ENCODE peak calls at places on chromosomes 1 and 21, in six cellular contexts. One of them, this sample, is unnamed.

GRCh38 chr1:32967863-32968571 is 3.4 kb upstream of the RNF19B start:
- DNase-seq in body of pancreas: no peak
- DNase-seq in stimulated activated CD4-positive, alpha-beta T cell treated with anti-CD3 and anti-CD28 coated beads, Interleukin-4, amount 100 ng/mL, for 4 hours: no peak
- DNase-seq in RPMI7951: peak
- DNase-seq in activated CD4-positive, alpha-beta T cell treated with anti-CD3 and anti-CD28 coated beads for 1 hour: no peak
- DNase-seq in NCI-H82: no peak
- DNase-seq in this sample: no peak

GRCh38 chr1:115706774-115707425 is 61.6 kb downstream of the CASQ2 start:
- DNase-seq in stimulated activated CD4-positive, alpha-beta T cell treated with anti-CD3 and anti-CD28 coated beads, Interleukin-4, amount 100 ng/mL, for 4 hours: no peak
- DNase-seq in body of pancreas: no peak
- DNase-seq in activated CD4-positive, alpha-beta T cell treated with anti-CD3 and anti-CD28 coated beads for 1 hour: no peak
- DNase-seq in RPMI7951: peak
- DNase-seq in NCI-H82: peak
- DNase-seq in this sample: peak

GRCh38 chr21:34733866-34734265 is 65.1 kb downstream of the CLIC6 start:
- DNase-seq in body of pancreas: no peak
- DNase-seq in activated CD4-positive, alpha-beta T cell treated with anti-CD3 and anti-CD28 coated beads for 1 hour: no peak
- DNase-seq in NCI-H82: no peak
- DNase-seq in RPMI7951: no peak
- DNase-seq in stimulated activated CD4-positive, alpha-beta T cell treated with anti-CD3 and anti-CD28 coated beads, Interleukin-4, amount 100 ng/mL, for 4 hours: no peak
- DNase-seq in this sample: no peak

GRCh38 chr1:163095223-163095622 is 26.1 kb downstream of the RGS4 start:
- DNase-seq in RPMI7951: no peak
- DNase-seq in activated CD4-positive, alpha-beta T cell treated with anti-CD3 and anti-CD28 coated beads for 1 hour: no peak
- DNase-seq in body of pancreas: no peak
- DNase-seq in NCI-H82: no peak
- DNase-seq in stimulated activated CD4-positive, alpha-beta T cell treated with anti-CD3 and anti-CD28 coated beads, Interleukin-4, amount 100 ng/mL, for 4 hours: no peak
- DNase-seq in this sample: no peak

GRCh38 chr1:112513112-112513870 is 4.5 kb downstream of the WNT2B start:
- DNase-seq in NCI-H82: no peak
- DNase-seq in stimulated activated CD4-positive, alpha-beta T cell treated with anti-CD3 and anti-CD28 coated beads, Interleukin-4, amount 100 ng/mL, for 4 hours: no peak
- DNase-seq in RPMI7951: no peak
- DNase-seq in activated CD4-positive, alpha-beta T cell treated with anti-CD3 and anti-CD28 coated beads for 1 hour: no peak
- DNase-seq in body of pancreas: no peak
- DNase-seq in this sample: no peak

GRCh38 chr1:20739225-20739624 is 6.7 kb upstream of the SH2D5 start:
- DNase-seq in stimulated activated CD4-positive, alpha-beta T cell treated with anti-CD3 and anti-CD28 coated beads, Interleukin-4, amount 100 ng/mL, for 4 hours: no peak
- DNase-seq in activated CD4-positive, alpha-beta T cell treated with anti-CD3 and anti-CD28 coated beads for 1 hour: no peak
- DNase-seq in NCI-H82: no peak
- DNase-seq in RPMI7951: no peak
- DNase-seq in body of pancreas: no peak
- DNase-seq in this sample: peak

GRCh38 chr1:70441392-70442035 is 30.4 kb downstream of the CTH start:
- DNase-seq in NCI-H82: no peak
- DNase-seq in activated CD4-positive, alpha-beta T cell treated with anti-CD3 and anti-CD28 coated beads for 1 hour: no peak
- DNase-seq in stimulated activated CD4-positive, alpha-beta T cell treated with anti-CD3 and anti-CD28 coated beads, Interleukin-4, amount 100 ng/mL, for 4 hours: no peak
- DNase-seq in body of pancreas: no peak
- DNase-seq in RPMI7951: no peak
- DNase-seq in this sample: no peak

GRCh38 chr1:42723511-42723910 is 16.5 kb downstream of the CLDN19 start:
- DNase-seq in NCI-H82: no peak
- DNase-seq in activated CD4-positive, alpha-beta T cell treated with anti-CD3 and anti-CD28 coated beads for 1 hour: no peak
- DNase-seq in stimulated activated CD4-positive, alpha-beta T cell treated with anti-CD3 and anti-CD28 coated beads, Interleukin-4, amount 100 ng/mL, for 4 hours: no peak
- DNase-seq in RPMI7951: peak
- DNase-seq in body of pancreas: no peak
- DNase-seq in this sample: no peak

GRCh38 chr1:233289676-233290075 is 5.8 kb downstream of the PCNX2 start:
- DNase-seq in body of pancreas: peak
- DNase-seq in stimulated activated CD4-positive, alpha-beta T cell treated with anti-CD3 and anti-CD28 coated beads, Interleukin-4, amount 100 ng/mL, for 4 hours: no peak
- DNase-seq in RPMI7951: no peak
- DNase-seq in NCI-H82: no peak
- DNase-seq in activated CD4-positive, alpha-beta T cell treated with anti-CD3 and anti-CD28 coated beads for 1 hour: no peak
- DNase-seq in this sample: no peak

GRCh38 chr1:36349839-36350238 is 26.4 kb upstream of the EVA1B start:
- DNase-seq in stimulated activated CD4-positive, alpha-beta T cell treated with anti-CD3 and anti-CD28 coated beads, Interleukin-4, amount 100 ng/mL, for 4 hours: no peak
- DNase-seq in RPMI7951: peak
- DNase-seq in activated CD4-positive, alpha-beta T cell treated with anti-CD3 and anti-CD28 coated beads for 1 hour: no peak
- DNase-seq in body of pancreas: no peak
- DNase-seq in NCI-H82: no peak
- DNase-seq in this sample: peak